ENCODE peak calls at places on chromosomes 3 and 15, in ten cellular contexts. R is GM23338; X is PC-3; B is astrocyte; Q is mammary epithelial cell; F is CD8-positive, alpha-beta memory T cell; P is fibroblast of lung; O is choroid plexus epithelial cell; H is tibial artery; N is OCI-LY7. T is an unnamed sample.

GRCh38 chr3:42763023-42763422 is 10.0 kb downstream of the CCDC13 start:
- DNase-seq in N (peak; percentile 2), F (no peak), B (peak; percentile 44), R (no peak), X (no peak), H (no peak), P (peak; percentile 57), Q (no peak), O (peak; percentile 76), T (no peak)

GRCh38 chr15:85377986-85378385 is 2.4 kb upstream of the AKAP13 start:
- DNase-seq in H (no peak), Q (no peak), F (no peak), X (no peak), N (no peak), B (no peak), P (no peak), O (no peak), R (no peak), T (no peak)

GRCh38 chr3:114746502-114746901 is 400.6 kb downstream of the ZBTB20 start:
- DNase-seq in Q (no peak), O (no peak), N (no peak), X (no peak), H (no peak), B (no peak), F (no peak), P (no peak), R (no peak), T (no peak)

GRCh38 chr3:112109313-112109712 is 23.1 kb downstream of the C3orf52 start:
- DNase-seq in O (peak; percentile 37), R (no peak), B (no peak), X (peak; percentile 29), P (no peak), F (no peak), Q (no peak), N (peak; percentile 19), H (no peak), T (no peak)

GRCh38 chr3:127754411-127755304 is 67.7 kb downstream of the MGLL start:
- DNase-seq in N (no peak), R (no peak), O (no peak), X (no peak), B (no peak), H (no peak), P (no peak), Q (no peak), F (no peak), T (no peak)

GRCh38 chr3:10757821-10758130 is 58.3 kb upstream of the SLC6A11 start:
- DNase-seq in Q (no peak), B (no peak), P (peak; percentile 3), O (no peak), X (peak; percentile 90), H (no peak), R (no peak), F (no peak), N (no peak), T (no peak)

GRCh38 chr15:45630958-45631691 is 3.7 kb upstream of the SQOR start:
- DNase-seq in R (no peak), H (peak; percentile 53), Q (peak; percentile 90), X (peak; percentile 73), F (no peak), P (peak; percentile 93), N (no peak), O (peak; percentile 74), B (peak; percentile 91), T (peak; percentile 97)

GRCh38 chr3:18681946-18682345 is 256.8 kb upstream of the SATB1 start:
- DNase-seq in B (no peak), N (no peak), Q (no peak), O (no peak), X (no peak), F (no peak), R (no peak), H (no peak), P (no peak), T (no peak)

GRCh38 chr3:58578873-58579272 is 1.7 kb upstream of the FAM107A start:
- DNase-seq in R (no peak), B (no peak), O (no peak), N (no peak), Q (no peak), X (no peak), H (no peak), F (no peak), P (no peak), T (no peak)

GRCh38 chr3:58584690-58585004 is 7.5 kb upstream of the FAM107A start:
- DNase-seq in F (no peak), H (no peak), R (no peak), P (peak; percentile 30), O (no peak), B (no peak), N (no peak), Q (no peak), X (no peak), T (no peak)

GRCh38 chr3:58585005-58585786 is 8.0 kb upstream of the FAM107A start:
- DNase-seq in F (peak; percentile 54), H (peak; percentile 86), R (peak; percentile 94), N (peak; percentile 20), B (peak; percentile 33), Q (peak; percentile 53), X (peak; percentile 85), O (peak; percentile 58), P (peak; percentile 62), T (peak; percentile 54)

GRCh38 chr3:58580826-58581327 is 3.7 kb upstream of the FAM107A start:
- DNase-seq in P (no peak), H (no peak), R (peak; percentile 44), B (no peak), N (no peak), X (no peak), F (no peak), Q (no peak), O (no peak), T (no peak)

GRCh38 chr3:58581328-58582091 is 4.3 kb upstream of the FAM107A start:
- DNase-seq in H (no peak), P (no peak), O (no peak), X (no peak), R (peak; percentile 75), B (no peak), F (no peak), N (no peak), Q (no peak), T (no peak)
- H3K4me3 ChIP-seq in H (no peak overlapping the region), P (no peak overlapping the region), O (no peak overlapping the region), X (no peak overlapping the region), R (peak overlapping the region; percentile 18), B (no peak overlapping the region), F (no peak overlapping the region), N (no peak overlapping the region), Q (no peak overlapping the region), T (no peak overlapping the region)

GRCh38 chr15:74414081-74414580 is 19.6 kb downstream of the SEMA7A start:
- DNase-seq in H (no peak), N (no peak), F (no peak), B (no peak), Q (no peak), O (no peak), R (no peak), X (peak; percentile 52), P (no peak), T (no peak)
- H3K4me3 ChIP-seq in H (no peak overlapping the region), N (no peak overlapping the region), F (no peak overlapping the region), B (no peak overlapping the region), Q (no peak overlapping the region), O (no peak overlapping the region), R (no peak overlapping the region), X (no peak overlapping the region), P (no peak overlapping the region), T (no peak overlapping the region)

GRCh38 chr3:130770637-130771036 is 24.0 kb upstream of the PIK3R4 start:
- DNase-seq in O (no peak), N (no peak), R (no peak), F (no peak), B (no peak), Q (no peak), X (no peak), H (no peak), P (no peak), T (no peak)

GRCh38 chr3:130772124-130772523 is 25.5 kb upstream of the PIK3R4 start:
- DNase-seq in F (no peak), B (no peak), H (no peak), X (no peak), P (no peak), O (no peak), R (no peak), Q (no peak), N (no peak), T (no peak)

GRCh38 chr3:130779031-130779430 is 32.4 kb upstream of the PIK3R4 start:
- DNase-seq in R (no peak), Q (no peak), P (no peak), O (no peak), N (no peak), B (no peak), H (no peak), F (no peak), X (no peak), T (no peak)

DNA sequence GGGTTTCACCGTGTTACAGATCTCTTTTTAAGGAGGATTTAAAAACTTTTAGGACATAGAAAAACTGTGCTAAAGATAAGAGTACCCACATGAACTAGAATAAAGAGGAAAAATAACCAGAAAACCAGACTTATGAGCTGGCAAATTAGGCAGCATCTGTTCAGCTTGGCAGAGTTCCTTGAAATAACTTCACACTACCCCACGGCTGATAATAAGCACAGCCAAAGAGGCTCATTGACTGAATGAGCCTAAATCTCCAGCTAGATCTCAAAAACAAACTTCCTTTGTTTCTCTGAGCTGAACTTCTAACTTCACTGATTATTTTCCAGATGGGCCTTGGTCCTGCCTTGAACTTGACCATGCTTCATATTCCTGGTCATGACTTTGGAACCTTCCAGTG is 26.7 kb upstream of the PIK3R4 start:
- DNase-seq in R (no peak), N (no peak), P (peak; percentile 67), X (no peak), F (no peak), H (no peak), O (no peak), Q (no peak), B (peak; percentile 65), T (no peak)
- H3K4me3 ChIP-seq in R (no peak overlapping the region), N (no peak overlapping the region), P (no peak overlapping the region), X (no peak overlapping the region), F (no peak overlapping the region), H (no peak overlapping the region), O (no peak overlapping the region), Q (no peak overlapping the region), B (no peak overlapping the region), T (no peak overlapping the region)

GRCh38 chr15:41493902-41494189 is 172 bp downstream of the ITPKA start:
- DNase-seq in P (no peak), X (no peak), O (no peak), Q (no peak), R (no peak), H (no peak), B (no peak), F (no peak), N (no peak), T (no peak)

GRCh38 chr15:41495736-41496599 is 2.3 kb downstream of the ITPKA start:
- DNase-seq in O (no peak), P (no peak), H (no peak), N (no peak), X (no peak), F (no peak), Q (no peak), B (no peak), R (peak; percentile 82), T (no peak)

GRCh38 chr15:41493205-41493901 is at the start of gene ITPKA:
- DNase-seq in B (peak; percentile 42), X (peak; percentile 70), H (peak; percentile 75), R (peak; percentile 85), F (peak; percentile 78), N (peak; percentile 59), P (peak; percentile 70), O (peak; percentile 49), Q (peak; percentile 69), T (peak; percentile 30)

GRCh38 chr15:41494190-41494921 is 682 bp downstream of the ITPKA start:
- DNase-seq in P (no peak), F (peak; percentile 59), Q (no peak), X (peak; percentile 31), R (peak; percentile 82), H (no peak), O (no peak), B (no peak), N (peak; percentile 55), T (no peak)

DNA sequence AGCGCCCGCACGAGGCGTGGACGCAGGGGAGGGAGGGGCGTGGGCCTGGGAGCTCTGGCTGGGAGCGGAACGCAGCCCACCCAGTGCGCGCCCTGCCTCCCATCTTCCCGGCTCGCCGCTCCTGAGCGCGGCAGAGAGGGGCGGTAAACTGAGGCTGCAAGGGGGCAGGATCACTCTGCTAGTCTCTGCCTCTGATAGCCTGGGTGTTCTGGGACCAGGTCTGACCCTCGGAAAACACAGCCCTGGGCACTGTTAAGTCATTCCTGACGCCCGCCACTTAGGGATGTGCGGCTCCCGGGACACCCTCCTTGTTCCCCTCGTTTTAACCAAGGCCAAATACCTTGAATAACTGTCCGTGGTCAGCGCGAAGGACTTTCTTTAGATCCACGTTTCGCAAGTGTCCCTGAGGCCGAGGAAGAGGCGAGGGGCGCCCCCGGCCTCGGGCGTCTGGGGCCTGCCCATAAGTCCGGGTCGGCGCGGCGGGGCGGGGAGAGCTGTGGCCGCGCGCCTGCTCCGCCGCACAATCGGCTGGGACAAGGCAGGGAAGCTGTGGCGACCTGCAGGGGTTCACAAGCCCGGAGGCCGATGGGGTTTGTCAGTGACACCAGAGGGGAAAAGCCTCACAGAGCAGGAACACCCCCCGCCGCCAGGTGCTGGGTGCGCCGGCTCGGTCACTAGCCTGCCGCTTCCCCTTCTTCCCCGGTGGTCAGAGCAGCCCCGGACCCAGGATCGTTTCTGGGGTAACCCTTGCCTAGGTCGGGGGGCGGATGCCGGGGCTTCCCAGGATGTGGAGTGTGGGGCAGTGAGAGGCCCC is 1.5 kb downstream of the ITPKA start:
- DNase-seq in F (peak; percentile 60), N (peak; percentile 34), X (no peak), Q (no peak), P (no peak), O (no peak), R (peak; percentile 74), B (no peak), H (no peak), T (no peak)
- H3K4me3 ChIP-seq in F (peak overlapping the region; percentile 39), N (peak overlapping the region; percentile 68), X (no peak overlapping the region), Q (no peak overlapping the region), P (no peak overlapping the region), O (peak overlapping the region; percentile 5), R (peak overlapping the region; percentile 64), B (no peak overlapping the region), H (peak overlapping the region; percentile 58), T (peak overlapping the region; percentile 47)

T was measured in bronchial epithelial cell.